ENCODE peak calls at places on chromosomes 2 and 18, in nine cellular contexts. H is thoracic aorta, B is Peyer's patch, I is mammary epithelial cell, Y is H9, Z is GM12865, W is B cell, K is neural progenitor cell, N is transverse colon. S is an unnamed sample.

GRCh38 chr2:182767578-182767977 is 51.5 kb downstream of the DNAJC10 start:
- DNase-seq in H (no peak), B (no peak), Y (peak), W (no peak), Z (peak), K (peak), N (no peak), I (peak), S (no peak)

GRCh38 chr18:73007195-73007934 is 139.6 kb upstream of the NETO1 start:
- DNase-seq in B (no peak), H (no peak), W (peak), Z (peak), N (no peak), I (peak), K (peak), Y (no peak), S (no peak)

GRCh38 chr2:240469239-240469636 is 33.8 kb downstream of the GPC1 start:
- DNase-seq in W (peak), N (no peak), B (no peak), Z (no peak), Y (peak), H (no peak), K (peak), I (no peak), S (no peak)

GRCh38 chr2:59936031-59936430 is 617.4 kb downstream of the BCL11A start:
- DNase-seq in N (no peak), K (no peak), W (no peak), Y (no peak), B (no peak), H (no peak), Z (no peak), I (no peak), S (no peak)

GRCh38 chr2:10257500-10258147 is 45.1 kb upstream of the HPCAL1 start:
- DNase-seq in K (no peak), W (no peak), Z (no peak), Y (no peak), N (no peak), I (no peak), B (no peak), H (no peak), S (no peak)

GRCh38 chr2:128325665-128326181 is 7.1 kb upstream of the HS6ST1 start:
- DNase-seq in H (no peak), B (peak), W (no peak), K (no peak), N (no peak), Y (no peak), I (no peak), Z (no peak), S (no peak)

GRCh38 chr2:188524519-188525113 is 232.9 kb downstream of the GULP1 start:
- DNase-seq in Z (peak), W (no peak), I (peak), Y (no peak), H (no peak), N (peak), B (peak), K (peak), S (peak)

GRCh38 chr2:233029321-233029720 is 3.2 kb upstream of the NEU2 start:
- DNase-seq in K (no peak), H (no peak), I (no peak), B (no peak), Y (no peak), N (no peak), W (no peak), Z (no peak), S (no peak)

GRCh38 chr2:182330451-182331325 is 96.1 kb downstream of the PDE1A start:
- DNase-seq in H (no peak), W (no peak), B (no peak), Z (no peak), K (no peak), Y (no peak), I (no peak), N (no peak), S (no peak)

GRCh38 chr2:203681978-203682377 is 24.5 kb upstream of the CD28 start:
- DNase-seq in H (no peak), K (no peak), N (no peak), Z (no peak), Y (no peak), B (no peak), W (no peak), I (peak), S (peak)

GRCh38 chr2:137706786-137707613 is 257.3 kb upstream of the HNMT start:
- DNase-seq in K (no peak), H (no peak), N (no peak), W (no peak), I (no peak), Z (no peak), Y (no peak), B (no peak), S (no peak)

GRCh38 chr2:2181505-2181904 is 149.6 kb downstream of the MYT1L start:
- DNase-seq in B (no peak), H (no peak), N (no peak), Y (no peak), Z (no peak), W (no peak), K (no peak), I (no peak), S (no peak)

GRCh38 chr2:84946204-84947009 is 24.6 kb upstream of the KCMF1 start:
- DNase-seq in Z (peak), I (peak), W (peak), K (no peak), H (no peak), B (peak), N (peak), Y (no peak), S (peak)

GRCh38 chr2:171883275-171883893 is 10.7 kb downstream of the SLC25A12 start:
- DNase-seq in Z (no peak), I (no peak), W (no peak), N (no peak), Y (no peak), K (no peak), H (no peak), B (no peak), S (no peak)

GRCh38 chr2:150028337-150028736 is 440.8 kb upstream of the MMADHC start:
- DNase-seq in B (no peak), K (no peak), H (no peak), Z (no peak), I (no peak), W (no peak), N (no peak), Y (no peak), S (no peak)

GRCh38 chr18:23200751-23201150 is 65.5 kb downstream of the CABLES1 start:
- DNase-seq in K (peak), I (no peak), H (no peak), Y (no peak), B (no peak), Z (no peak), N (no peak), W (no peak), S (no peak)

GRCh38 chr2:107932483-107932882 is 53.8 kb upstream of the SLC5A7 start:
- DNase-seq in W (no peak), B (no peak), K (no peak), Y (no peak), H (no peak), N (no peak), I (peak), Z (no peak), S (no peak)

GRCh38 chr18:4068552-4069158 is 386.5 kb downstream of the DLGAP1 start:
- DNase-seq in W (peak), Z (peak), N (peak), H (no peak), Y (peak), K (peak), B (peak), I (peak), S (peak)

GRCh38 chr2:674319-674985 is 2.8 kb downstream of the TMEM18 start:
- DNase-seq in K (no peak), W (no peak), Z (no peak), Y (no peak), H (no peak), B (no peak), I (no peak), N (no peak), S (no peak)

GRCh38 chr2:60595953-60596352 is 42.5 kb upstream of the BCL11A start:
- DNase-seq in N (no peak), K (no peak), W (no peak), Z (no peak), H (no peak), I (no peak), B (no peak), Y (no peak), S (no peak)

GRCh38 chr2:46692316-46692715 is 213.0 kb downstream of the TMEM247 start:
- DNase-seq in Z (peak), W (no peak), N (no peak), I (no peak), Y (no peak), B (no peak), K (no peak), H (no peak), S (no peak)

GRCh38 chr18:79644006-79644665 is 35.5 kb upstream of the CTDP1 start:
- DNase-seq in N (peak), W (peak), B (peak), I (peak), Z (peak), H (no peak), Y (peak), K (peak), S (peak)

GRCh38 chr2:102006886-102007278 is 15.1 kb downstream of the IL1R2 start:
- DNase-seq in K (no peak), W (no peak), N (no peak), H (no peak), B (no peak), I (no peak), Y (no peak), Z (no peak), S (no peak)

GRCh38 chr2:174035981-174036742 is 71.0 kb upstream of the SP3 start:
- DNase-seq in W (no peak), N (no peak), B (no peak), K (no peak), Z (peak), H (peak), I (peak), Y (no peak), S (no peak)

GRCh38 chr18:11989174-11989573 is 7.9 kb downstream of the IMPA2 start:
- DNase-seq in Z (no peak), I (no peak), N (peak), K (no peak), W (no peak), H (no peak), B (no peak), Y (no peak), S (no peak)

GRCh38 chr2:189267925-189268579 is 88.5 kb upstream of the COL5A2 start:
- DNase-seq in I (no peak), W (no peak), K (no peak), N (no peak), Z (no peak), H (no peak), Y (no peak), B (no peak), S (no peak)

GRCh38 chr2:31233741-31234689 is at the start of gene EHD3:
- DNase-seq in H (peak), N (peak), B (peak), I (peak), Z (peak), Y (peak), K (peak), W (peak), S (peak)

GRCh38 chr2:213316001-213316735 is 31.9 kb downstream of the SPAG16 start:
- DNase-seq in Y (no peak), K (no peak), Z (no peak), W (no peak), H (no peak), N (no peak), B (no peak), I (peak), S (no peak)

GRCh38 chr18:59915606-59916005 is 15.8 kb downstream of the PMAIP1 start:
- DNase-seq in W (no peak), H (no peak), Y (no peak), K (no peak), B (no peak), I (peak), N (no peak), Z (no peak), S (no peak)

GRCh38 chr2:148888003-148888501 is 13.0 kb downstream of the KIF5C start:
- DNase-seq in B (no peak), I (no peak), W (peak), N (no peak), K (peak), Y (peak), Z (no peak), H (no peak), S (peak)

GRCh38 chr2:175366814-175367213 is 185.3 kb upstream of the ATP5MC3 start:
- DNase-seq in H (no peak), B (peak), I (peak), W (no peak), Y (peak), K (peak), N (peak), Z (peak), S (peak)

GRCh38 chr2:74942263-74942662 is 16.2 kb upstream of the POLE4 start:
- DNase-seq in K (no peak), Y (no peak), B (no peak), H (no peak), I (no peak), N (no peak), W (no peak), Z (no peak), S (no peak)

GRCh38 chr2:119749405-119750066 is 10.2 kb upstream of the PTPN4 start:
- DNase-seq in N (no peak), I (peak), H (no peak), Z (no peak), Y (no peak), W (no peak), B (no peak), K (no peak), S (no peak)

DNA sequence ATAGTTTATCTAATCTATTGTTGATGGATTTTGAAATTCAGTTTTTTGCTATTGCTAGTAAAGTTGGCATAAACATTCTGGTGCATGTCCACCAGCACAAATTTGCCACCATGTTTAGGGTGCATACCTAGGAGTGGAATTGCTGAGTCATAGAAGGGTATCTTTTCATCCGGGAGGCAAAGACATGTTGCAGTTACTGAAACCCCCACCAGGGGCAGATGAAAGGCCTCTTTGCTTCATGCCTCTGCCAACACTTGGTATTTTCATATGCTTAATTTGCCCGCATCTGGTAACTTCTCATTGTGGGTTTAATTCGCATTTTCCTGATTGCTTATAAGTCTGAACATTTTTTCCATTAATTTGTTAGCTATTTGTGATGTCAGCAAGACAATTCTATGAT is 8.2 kb downstream of the DCC start:
- DNase-seq in H (no peak), K (peak), N (no peak), Z (peak), B (no peak), Y (peak), W (no peak), I (peak), S (peak)
- TF ChIP-seq CTCF in H (no peak), K (peak), N (peak), Z (peak), B (no peak), Y (peak), W (no peak), I (peak), S (no peak)

DNA sequence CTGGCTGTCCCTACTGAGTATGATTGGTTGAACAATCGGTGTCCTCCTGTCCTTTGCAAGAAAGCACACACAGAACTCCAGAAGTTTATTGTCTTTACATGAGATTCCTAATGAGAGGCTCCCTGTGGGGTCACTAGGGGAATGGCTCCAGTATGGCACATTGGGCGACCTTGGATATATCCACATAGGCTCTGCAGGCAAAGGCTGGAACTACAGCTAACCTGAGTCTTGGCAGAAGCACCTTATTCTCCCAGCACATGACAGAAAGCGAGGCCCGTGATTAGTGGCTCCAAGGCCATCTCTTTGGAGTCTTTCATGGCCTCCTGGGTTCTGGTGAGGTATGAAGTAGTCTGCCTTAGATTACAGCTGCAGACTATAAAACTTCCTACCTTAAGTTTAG is 49.0 kb downstream of the ZDBF2 start:
- DNase-seq in N (no peak), Y (peak), W (no peak), B (no peak), Z (no peak), H (no peak), K (no peak), I (no peak), S (no peak)
- TF ChIP-seq CTCF in N (no peak), Y (peak), W (no peak), B (no peak), Z (no peak), H (no peak), K (no peak), I (no peak), S (no peak)

DNA sequence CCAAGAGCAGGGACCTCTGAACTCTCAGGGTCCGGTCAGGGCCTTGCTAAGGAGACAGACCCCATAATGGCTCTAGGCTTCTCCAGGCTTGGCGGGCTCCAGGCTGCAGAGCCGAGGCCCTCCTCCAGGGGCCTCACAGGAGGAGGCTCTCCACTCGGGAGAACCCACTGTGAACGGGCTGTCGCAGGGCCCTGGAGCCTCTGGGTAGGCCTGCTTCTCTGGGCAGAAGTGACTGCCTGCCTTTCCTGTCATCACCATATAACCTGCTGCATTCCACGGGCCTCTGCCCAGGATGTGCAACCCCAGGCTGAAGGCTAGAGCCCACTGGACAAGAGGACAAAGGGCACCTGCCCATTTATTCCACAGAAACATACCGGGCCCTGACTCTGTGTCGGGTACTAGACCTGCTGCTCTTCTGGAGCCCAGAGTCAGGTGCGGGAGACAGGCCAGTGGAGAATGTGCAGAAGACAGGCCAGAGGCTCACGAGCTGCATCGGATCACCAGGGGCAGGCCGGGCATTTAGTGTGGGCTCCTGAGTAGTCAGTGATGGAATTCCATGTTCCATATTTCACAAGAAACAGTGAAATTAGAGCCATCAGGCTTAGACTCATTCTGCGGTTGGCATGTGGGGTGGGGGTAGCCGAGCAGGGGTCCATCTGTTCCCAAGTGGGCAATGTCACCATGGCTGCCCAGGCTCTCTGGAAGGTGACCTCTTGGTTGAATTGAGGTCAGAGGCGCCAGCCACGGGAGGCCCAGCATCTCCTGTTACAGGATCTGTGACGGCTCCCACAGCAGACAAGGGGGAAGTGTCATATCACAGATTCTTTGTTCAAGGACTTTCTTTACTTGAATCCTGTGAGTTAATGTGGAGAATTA is 220.8 kb downstream of the SH3RF3 start:
- DNase-seq in I (no peak), K (no peak), W (no peak), Y (no peak), N (no peak), H (no peak), Z (no peak), B (no peak), S (no peak)
- TF ChIP-seq CTCF in I (no peak), K (peak), W (no peak), Y (peak), N (no peak), H (no peak), Z (no peak), B (no peak), S (peak)

GRCh38 chr2:236176951-236177350 is 8.8 kb upstream of the GBX2 start:
- DNase-seq in Z (no peak), N (no peak), I (no peak), W (peak), H (no peak), Y (no peak), K (no peak), B (no peak), S (no peak)

GRCh38 chr2:236177967-236178909 is 10.1 kb upstream of the GBX2 start:
- DNase-seq in K (peak), N (peak), Y (peak), I (no peak), B (peak), H (no peak), Z (no peak), W (peak), S (peak)

GRCh38 chr2:236176417-236176816 is 8.2 kb upstream of the GBX2 start:
- DNase-seq in W (peak), Y (no peak), H (no peak), I (no peak), Z (no peak), N (no peak), K (peak), B (no peak), S (peak)

GRCh38 chr2:236178921-236179652 is 10.9 kb upstream of the GBX2 start:
- DNase-seq in Z (no peak), Y (peak), H (no peak), B (peak), N (no peak), K (peak), W (no peak), I (no peak), S (no peak)

DNA sequence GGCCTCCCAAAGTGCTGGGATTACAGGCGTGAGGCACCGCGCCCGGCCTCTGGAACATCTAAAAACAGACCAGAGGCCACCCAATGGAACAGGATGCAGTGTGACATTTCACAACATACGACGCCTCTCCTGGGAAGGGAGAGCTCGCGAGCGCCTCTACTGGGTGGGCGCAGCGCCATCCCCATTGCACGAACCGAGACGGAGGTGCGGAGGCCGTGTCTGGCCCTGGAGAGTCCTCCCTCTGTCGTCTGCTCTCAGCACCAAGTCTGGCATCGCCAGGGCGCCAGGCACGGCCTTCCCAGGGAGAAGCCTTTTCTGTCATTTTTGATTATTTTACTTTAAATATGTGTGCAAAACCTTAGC is 9.4 kb upstream of the GBX2 start:
- DNase-seq in K (peak), B (no peak), N (peak), W (peak), Z (peak), H (no peak), Y (peak), I (no peak), S (peak)
- TF ChIP-seq CTCF in K (peak), B (no peak), N (no peak), W (no peak), Z (peak), H (no peak), Y (no peak), I (no peak), S (no peak)

GRCh38 chr2:105339414-105339813 is 2.1 kb downstream of the C2orf49 start:
- DNase-seq in W (no peak), B (no peak), Z (no peak), N (no peak), Y (no peak), I (no peak), K (no peak), H (no peak), S (no peak)

GRCh38 chr2:105344704-105345345 is 7.5 kb downstream of the C2orf49 start:
- DNase-seq in H (no peak), Y (no peak), K (peak), I (no peak), W (no peak), Z (peak), B (no peak), N (no peak), S (no peak)
- TF ChIP-seq CTCF in H (no peak), Y (peak), K (peak), I (peak), W (peak), Z (peak), B (no peak), N (peak), S (no peak)

S was measured in activated CD8-positive, alpha-beta T cell treated with anti-CD3 and anti-CD28 coated beads for 36 hours.